ENCODE peak calls at places on chromosomes 7 and 10, in six cellular contexts. V is neuronal stem cell, R is IMR-90, Q is H9, F is H1, I is mesenchymal stem cell. T is an unnamed sample.
A peak's percentile ranks its signal among the peaks of the same experiment; 100 is the strongest.

GRCh38 chr10:13163859-13164258 is 2.5 kb downstream of the MCM10 start:
- DNase-seq in V (no peak), R (no peak), Q (no peak), F (no peak), I (no peak), T (no peak)

GRCh38 chr10:78290131-78290750 is 256.6 kb downstream of the RPS24 start:
- DNase-seq in V (no peak), R (peak; percentile 10), Q (peak; percentile 45), F (no peak), I (no peak), T (peak; percentile 44)

GRCh38 chr7:390761-391410 is 100.9 kb downstream of the FOXL3 start:
- DNase-seq in V (no peak), R (no peak), Q (no peak), F (no peak), I (no peak), T (no peak)

GRCh38 chr10:110220383-110220782 is 13.0 kb downstream of the MXI1 start:
- DNase-seq in V (no peak), R (no peak), Q (no peak), F (no peak), I (no peak), T (no peak)

GRCh38 chr10:126075009-126075408 is 178.6 kb downstream of the FANK1 start:
- DNase-seq in V (no peak), R (no peak), Q (no peak), F (no peak), I (no peak), T (no peak)

GRCh38 chr7:106824458-106824857 is 40.6 kb upstream of the PIK3CG start:
- DNase-seq in V (no peak), R (peak; percentile 54), Q (no peak), F (no peak), I (no peak), T (no peak)

GRCh38 chr7:84302949-84303348 is 108.4 kb upstream of the SEMA3A start:
- DNase-seq in V (no peak), R (no peak), Q (no peak), F (no peak), I (no peak), T (peak; percentile 12)

GRCh38 chr7:22223841-22224240 is 133.1 kb downstream of the RAPGEF5 start:
- DNase-seq in V (no peak), R (no peak), Q (no peak), F (no peak), I (peak; percentile 35), T (no peak)

GRCh38 chr10:32379314-32379949 is 32.5 kb upstream of the EPC1 start:
- DNase-seq in V (peak; percentile 23), R (peak; percentile 68), Q (peak; percentile 36), F (no peak), I (peak; percentile 51), T (peak; percentile 85)

GRCh38 chr10:34505338-34505737 is 309.8 kb downstream of the PARD3 start:
- DNase-seq in V (no peak), R (no peak), Q (no peak), F (no peak), I (no peak), T (peak; percentile 46)

GRCh38 chr7:155188357-155188756 is 109.3 kb upstream of the INSIG1 start:
- DNase-seq in V (no peak), R (no peak), Q (no peak), F (no peak), I (no peak), T (no peak)

GRCh38 chr10:124092270-124093075 is 925 bp downstream of the CHST15 start:
- DNase-seq in V (peak; percentile 57), R (no peak), Q (peak; percentile 66), F (no peak), I (peak; percentile 58), T (peak; percentile 72)

GRCh38 chr7:107995184-107996071 is 7.5 kb downstream of the LAMB1 start:
- DNase-seq in V (peak; percentile 71), R (peak; percentile 85), Q (peak; percentile 65), F (no peak), I (peak; percentile 88), T (peak; percentile 89)

GRCh38 chr7:1695800-1696454 is 25.9 kb downstream of the ELFN1 start:
- DNase-seq in V (no peak), R (no peak), Q (peak; percentile 25), F (no peak), I (no peak), T (no peak)

GRCh38 chr10:116272497-116273221 is at the start of gene GFRA1:
- DNase-seq in V (peak; percentile 40), R (peak; percentile 7), Q (peak; percentile 55), F (no peak), I (peak; percentile 51), T (peak; percentile 72)

GRCh38 chr10:2329082-2329481 is 591.8 kb upstream of the ADARB2 start:
- DNase-seq in V (no peak), R (no peak), Q (no peak), F (no peak), I (no peak), T (no peak)
- H2BK15ac ChIP-seq in V (no peak overlapping the region), R (no peak overlapping the region), Q (no peak overlapping the region), F (no peak overlapping the region), I (no peak overlapping the region), T (no peak overlapping the region)

DNA sequence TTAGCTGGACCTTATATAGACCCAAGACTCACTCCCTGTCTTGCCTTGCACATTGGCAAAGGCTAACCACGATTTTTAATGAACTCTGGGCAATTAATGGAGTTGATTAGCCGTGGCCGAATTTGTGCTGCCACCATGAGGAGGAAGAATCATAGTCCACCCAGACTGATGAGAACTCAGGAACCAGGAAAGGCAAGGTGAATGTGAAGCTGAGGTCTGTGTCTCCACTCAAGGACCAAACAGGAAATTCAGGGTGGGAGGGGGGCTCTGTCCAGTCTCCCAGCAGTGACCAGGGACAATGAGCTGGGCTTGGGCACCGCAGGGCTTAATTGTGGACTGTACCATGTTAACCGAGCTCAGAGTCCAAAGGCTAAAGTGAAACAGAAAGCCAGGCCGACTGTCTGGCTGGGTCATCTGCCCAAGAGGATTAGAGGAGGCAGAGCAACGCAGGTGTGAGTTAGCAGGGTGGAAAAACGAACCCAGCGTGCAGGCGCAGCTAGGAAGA is 127.0 kb upstream of the JCAD start:
- DNase-seq in V (no peak), R (no peak), Q (no peak), F (no peak), I (peak; percentile 59), T (no peak)
- H3K18ac ChIP-seq in V (no peak overlapping the region), R (peak overlapping the region; percentile 50), Q (no peak overlapping the region), F (no peak overlapping the region), I (peak overlapping the region; percentile 94), T (no peak overlapping the region)

DNA sequence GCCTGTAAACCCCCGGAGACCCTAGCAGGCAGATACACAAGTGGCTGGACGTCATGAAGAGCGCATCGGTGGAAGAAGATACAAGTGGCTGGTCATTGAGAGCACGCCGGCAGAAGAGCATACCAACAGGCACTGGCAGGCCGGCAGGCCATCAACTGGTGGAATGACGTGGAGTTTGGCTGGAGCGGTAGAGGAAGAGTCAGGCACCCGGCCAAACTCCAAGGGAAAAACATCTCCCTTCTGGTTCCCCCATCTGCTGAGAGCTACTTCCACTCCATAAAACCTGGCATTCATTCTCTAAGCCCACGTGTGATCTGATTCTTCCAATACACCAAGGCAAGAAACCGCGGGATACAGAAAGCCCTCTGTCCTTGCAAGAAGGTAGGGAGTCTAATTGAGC is 113.4 kb upstream of the NPSR1 start:
- DNase-seq in V (no peak), R (no peak), Q (no peak), F (no peak), I (no peak), T (no peak)
- H2BK15ac ChIP-seq in V (no peak overlapping the region), R (no peak overlapping the region), Q (no peak overlapping the region), F (no peak overlapping the region), I (no peak overlapping the region), T (no peak overlapping the region)

GRCh38 chr10:3069876-3070275 is 2.5 kb downstream of the PFKP start:
- DNase-seq in V (no peak), R (no peak), Q (no peak), F (no peak), I (no peak), T (no peak)

GRCh38 chr10:3067859-3068179 is 471 bp downstream of the PFKP start:
- DNase-seq in V (no peak), R (no peak), Q (no peak), F (no peak), I (peak; percentile 31), T (no peak)

GRCh38 chr10:3068968-3069737 is 1.8 kb downstream of the PFKP start:
- DNase-seq in V (no peak), R (peak; percentile 27), Q (no peak), F (no peak), I (peak; percentile 37), T (peak; percentile 56)

GRCh38 chr10:3067045-3067858 is at the start of gene PFKP:
- DNase-seq in V (no peak), R (no peak), Q (peak; percentile 61), F (no peak), I (peak; percentile 24), T (no peak)

DNA sequence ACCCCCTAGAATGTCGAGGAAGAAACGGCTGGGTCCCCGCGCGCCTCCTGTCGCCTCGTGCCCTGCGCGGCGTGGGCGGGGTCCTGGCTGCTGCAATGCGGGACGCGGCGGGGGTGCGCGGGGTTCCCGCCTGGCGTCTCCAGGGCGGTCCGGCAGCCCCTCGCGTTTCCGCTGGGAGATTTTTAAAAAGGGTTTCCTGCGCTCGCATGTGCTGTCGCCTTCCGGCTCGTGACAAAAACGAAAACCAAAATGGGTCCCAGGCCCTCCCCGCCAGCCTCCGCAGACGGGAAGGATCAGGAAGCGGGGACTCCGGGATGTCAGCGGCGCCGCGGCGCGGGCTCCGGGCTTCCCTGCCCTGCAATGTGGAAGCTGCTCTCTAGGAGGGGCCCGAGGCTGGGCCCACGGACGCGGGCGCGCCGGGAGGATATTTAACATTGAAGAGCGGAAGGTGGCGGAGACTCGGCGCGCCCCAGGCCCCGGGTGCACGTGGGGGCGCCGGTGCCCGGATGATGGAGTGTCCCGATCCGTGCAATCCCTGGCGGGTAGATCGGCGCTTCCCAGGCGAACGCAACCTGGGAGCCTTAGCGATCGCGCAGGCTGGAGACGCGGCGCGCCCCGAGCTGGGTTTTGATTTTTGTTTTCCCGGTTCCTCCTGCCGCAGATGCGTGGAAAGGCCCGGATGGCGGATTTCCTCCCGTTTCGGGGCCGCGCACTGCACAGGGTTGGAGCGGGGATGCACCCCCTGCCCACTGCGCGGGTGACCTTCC is 1.0 kb downstream of the PFKP start:
- DNase-seq in V (no peak), R (peak; percentile 54), Q (no peak), F (no peak), I (peak; percentile 80), T (peak; percentile 72)
- H3K18ac ChIP-seq in V (peak overlapping the region; percentile 96), R (peak overlapping the region; percentile 11), Q (peak overlapping the region; percentile 73), F (peak overlapping the region; percentile 83), I (peak overlapping the region; percentile 84), T (peak overlapping the region; percentile 33)